ENCODE peak calls at places on chromosomes 16 and 17, in seven cellular contexts. One of them, this sample, is unnamed.
A peak's percentile ranks its signal among the peaks of the same experiment; 100 is the strongest.

GRCh38 chr17:57431415-57431814 is 175.1 kb downstream of the MSI2 start:
- DNase-seq in GM12892: no peak
- DNase-seq in heart left ventricle: no peak
- DNase-seq in tibial nerve: no peak
- DNase-seq in right lobe of liver: no peak
- DNase-seq in Peyer's patch: no peak
- DNase-seq in lower leg skin: no peak
- DNase-seq in this sample: no peak

GRCh38 chr17:81075307-81075706 is 40.4 kb downstream of the BAIAP2 start:
- DNase-seq in GM12892: no peak
- DNase-seq in heart left ventricle: no peak
- DNase-seq in tibial nerve: no peak
- DNase-seq in right lobe of liver: no peak
- DNase-seq in Peyer's patch: no peak
- DNase-seq in lower leg skin: no peak
- DNase-seq in this sample: no peak

GRCh38 chr16:5349661-5350060 is 252.1 kb upstream of the EEF2KMT start:
- DNase-seq in GM12892: no peak
- DNase-seq in heart left ventricle: no peak
- DNase-seq in tibial nerve: no peak
- DNase-seq in right lobe of liver: no peak
- DNase-seq in Peyer's patch: no peak
- DNase-seq in lower leg skin: no peak
- DNase-seq in this sample: no peak

GRCh38 chr16:5025171-5025632 is 8.5 kb downstream of the NAGPA start:
- DNase-seq in GM12892: no peak
- DNase-seq in heart left ventricle: no peak
- DNase-seq in tibial nerve: peak; percentile 18
- DNase-seq in right lobe of liver: no peak
- DNase-seq in Peyer's patch: peak; percentile 56
- DNase-seq in lower leg skin: no peak
- DNase-seq in this sample: no peak

GRCh38 chr17:12231027-12231682 is 210.5 kb downstream of the MAP2K4 start:
- DNase-seq in GM12892: no peak
- DNase-seq in heart left ventricle: no peak
- DNase-seq in tibial nerve: no peak
- DNase-seq in right lobe of liver: no peak
- DNase-seq in Peyer's patch: no peak
- DNase-seq in lower leg skin: no peak
- DNase-seq in this sample: no peak

GRCh38 chr16:424033-424622 is 1.3 kb upstream of the RAB11FIP3 start:
- DNase-seq in GM12892: no peak
- DNase-seq in heart left ventricle: no peak
- DNase-seq in tibial nerve: peak; percentile 88
- DNase-seq in right lobe of liver: peak; percentile 69
- DNase-seq in Peyer's patch: peak; percentile 69
- DNase-seq in lower leg skin: peak; percentile 89
- DNase-seq in this sample: no peak

GRCh38 chr17:55441544-55441943 is 19.9 kb upstream of the MMD start:
- DNase-seq in GM12892: no peak
- DNase-seq in heart left ventricle: no peak
- DNase-seq in tibial nerve: no peak
- DNase-seq in right lobe of liver: no peak
- DNase-seq in Peyer's patch: no peak
- DNase-seq in lower leg skin: no peak
- DNase-seq in this sample: no peak

GRCh38 chr16:52545544-52546262 is 1.2 kb downstream of the TOX3 start:
- DNase-seq in GM12892: no peak
- DNase-seq in heart left ventricle: no peak
- DNase-seq in tibial nerve: no peak
- DNase-seq in right lobe of liver: no peak
- DNase-seq in Peyer's patch: peak; percentile 52
- DNase-seq in lower leg skin: no peak
- DNase-seq in this sample: no peak

GRCh38 chr17:55320594-55321506 is 56.1 kb downstream of the HLF start:
- DNase-seq in GM12892: no peak
- DNase-seq in heart left ventricle: no peak
- DNase-seq in tibial nerve: no peak
- DNase-seq in right lobe of liver: no peak
- DNase-seq in Peyer's patch: no peak
- DNase-seq in lower leg skin: peak; percentile 44
- DNase-seq in this sample: no peak

GRCh38 chr17:64037180-64037579 is 16.7 kb upstream of the ICAM2 start:
- DNase-seq in GM12892: no peak
- DNase-seq in heart left ventricle: no peak
- DNase-seq in tibial nerve: no peak
- DNase-seq in right lobe of liver: peak; percentile 30
- DNase-seq in Peyer's patch: peak; percentile 33
- DNase-seq in lower leg skin: no peak
- DNase-seq in this sample: no peak

GRCh38 chr16:83967838-83968482 is at the start of gene NECAB2:
- DNase-seq in GM12892: peak; percentile 76
- DNase-seq in heart left ventricle: peak; percentile 75
- DNase-seq in tibial nerve: peak; percentile 23
- DNase-seq in right lobe of liver: no peak
- DNase-seq in Peyer's patch: no peak
- DNase-seq in lower leg skin: no peak
- DNase-seq in this sample: peak; percentile 88

GRCh38 chr17:17820046-17820445 is 16.7 kb downstream of the SREBF1 start:
- DNase-seq in GM12892: no peak
- DNase-seq in heart left ventricle: no peak
- DNase-seq in tibial nerve: no peak
- DNase-seq in right lobe of liver: no peak
- DNase-seq in Peyer's patch: no peak
- DNase-seq in lower leg skin: no peak
- DNase-seq in this sample: no peak

GRCh38 chr17:69246726-69247375 is 18.2 kb upstream of the ABCA10 start:
- DNase-seq in GM12892: no peak
- DNase-seq in heart left ventricle: no peak
- DNase-seq in tibial nerve: no peak
- DNase-seq in right lobe of liver: no peak
- DNase-seq in Peyer's patch: no peak
- DNase-seq in lower leg skin: no peak
- DNase-seq in this sample: no peak

GRCh38 chr17:82912571-82913089 is 72.8 kb upstream of the ZNF750 start:
- DNase-seq in GM12892: no peak
- DNase-seq in heart left ventricle: no peak
- DNase-seq in tibial nerve: no peak
- DNase-seq in right lobe of liver: no peak
- DNase-seq in Peyer's patch: no peak
- DNase-seq in lower leg skin: no peak
- DNase-seq in this sample: no peak

GRCh38 chr17:19331134-19331533 is 31.4 kb downstream of the B9D1 start:
- DNase-seq in GM12892: no peak
- DNase-seq in heart left ventricle: no peak
- DNase-seq in tibial nerve: no peak
- DNase-seq in right lobe of liver: no peak
- DNase-seq in Peyer's patch: no peak
- DNase-seq in lower leg skin: no peak
- DNase-seq in this sample: no peak

GRCh38 chr17:50274142-50274944 is at the start of gene TMEM92:
- DNase-seq in GM12892: peak; percentile 6
- DNase-seq in heart left ventricle: no peak
- DNase-seq in tibial nerve: no peak
- DNase-seq in right lobe of liver: peak; percentile 76
- DNase-seq in Peyer's patch: peak; percentile 85
- DNase-seq in lower leg skin: no peak
- DNase-seq in this sample: peak; percentile 75

GRCh38 chr17:71402661-71403141 is 718.1 kb upstream of the SOX9 start:
- DNase-seq in GM12892: no peak
- DNase-seq in heart left ventricle: no peak
- DNase-seq in tibial nerve: no peak
- DNase-seq in right lobe of liver: no peak
- DNase-seq in Peyer's patch: peak; percentile 67
- DNase-seq in lower leg skin: peak; percentile 41
- DNase-seq in this sample: no peak

GRCh38 chr16:86946396-86946795 is 368.0 kb downstream of the FOXL1 start:
- DNase-seq in GM12892: no peak
- DNase-seq in heart left ventricle: no peak
- DNase-seq in tibial nerve: no peak
- DNase-seq in right lobe of liver: no peak
- DNase-seq in Peyer's patch: no peak
- DNase-seq in lower leg skin: no peak
- DNase-seq in this sample: no peak

DNA sequence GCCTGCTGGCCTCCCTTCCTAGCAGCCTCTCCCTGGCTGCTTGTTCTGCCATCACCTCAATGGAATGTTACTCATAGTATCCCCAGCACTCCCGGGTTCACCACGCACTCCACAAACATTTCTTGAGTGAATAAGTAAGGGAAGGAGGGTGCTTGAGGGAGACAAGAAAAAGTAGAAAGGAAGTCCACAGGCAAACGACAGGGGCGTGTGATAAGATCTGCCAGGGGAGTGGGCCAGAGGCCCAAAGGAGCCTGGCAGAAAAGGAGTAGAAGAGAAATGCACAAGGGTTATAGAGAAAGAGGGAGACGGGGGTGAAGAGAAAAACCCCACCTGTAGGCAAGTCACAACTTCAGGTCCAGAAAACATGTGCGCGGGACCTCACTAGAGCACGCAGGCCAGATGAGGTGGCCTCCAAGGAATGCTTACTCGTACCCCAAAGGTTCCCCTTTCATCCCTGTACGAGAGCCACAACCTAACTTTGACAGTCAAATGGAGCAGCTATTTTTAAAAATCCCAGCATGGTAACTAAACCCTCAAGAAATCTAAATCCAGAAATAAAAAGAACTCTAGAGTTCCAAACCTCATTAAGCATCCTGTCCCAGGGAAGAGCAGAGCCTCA is 6.6 kb downstream of the ZDHHC7 start:
- DNase-seq in GM12892: no peak
- DNase-seq in heart left ventricle: no peak
- DNase-seq in tibial nerve: no peak
- DNase-seq in right lobe of liver: no peak
- DNase-seq in Peyer's patch: no peak
- DNase-seq in lower leg skin: no peak
- DNase-seq in this sample: no peak
- TF ChIP-seq POLR2A in GM12892: no peak
- TF ChIP-seq POLR2A in heart left ventricle: no peak
- TF ChIP-seq POLR2A in tibial nerve: no peak
- TF ChIP-seq POLR2A in right lobe of liver: no peak
- TF ChIP-seq POLR2A in Peyer's patch: no peak
- TF ChIP-seq POLR2A in lower leg skin: no peak
- TF ChIP-seq POLR2A in this sample: no peak

GRCh38 chr17:75262112-75262606 is 480 bp downstream of the MRPS7 start:
- DNase-seq in GM12892: no peak
- DNase-seq in heart left ventricle: no peak
- DNase-seq in tibial nerve: no peak
- DNase-seq in right lobe of liver: no peak
- DNase-seq in Peyer's patch: no peak
- DNase-seq in lower leg skin: no peak
- DNase-seq in this sample: peak; percentile 81

GRCh38 chr17:75260679-75261335 is 599 bp downstream of the GGA3 start:
- DNase-seq in GM12892: no peak
- DNase-seq in heart left ventricle: no peak
- DNase-seq in tibial nerve: no peak
- DNase-seq in right lobe of liver: no peak
- DNase-seq in Peyer's patch: no peak
- DNase-seq in lower leg skin: no peak
- DNase-seq in this sample: no peak

GRCh38 chr17:75265614-75266314 is 4.1 kb downstream of the MRPS7 start:
- DNase-seq in GM12892: no peak
- DNase-seq in heart left ventricle: no peak
- DNase-seq in tibial nerve: no peak
- DNase-seq in right lobe of liver: no peak
- DNase-seq in Peyer's patch: no peak
- DNase-seq in lower leg skin: no peak
- DNase-seq in this sample: peak; percentile 78

GRCh38 chr17:75263051-75263450 is 1.4 kb downstream of the MRPS7 start:
- DNase-seq in GM12892: no peak
- DNase-seq in heart left ventricle: no peak
- DNase-seq in tibial nerve: no peak
- DNase-seq in right lobe of liver: no peak
- DNase-seq in Peyer's patch: no peak
- DNase-seq in lower leg skin: no peak
- DNase-seq in this sample: peak; percentile 24

GRCh38 chr17:75261336-75262111 is at the start of the genes GGA3 and MRPS7:
- DNase-seq in GM12892: peak; percentile 94
- DNase-seq in heart left ventricle: peak; percentile 98
- DNase-seq in tibial nerve: peak; percentile 95
- DNase-seq in right lobe of liver: peak; percentile 96
- DNase-seq in Peyer's patch: peak; percentile 98
- DNase-seq in lower leg skin: peak; percentile 94
- DNase-seq in this sample: peak; percentile 99
- TF ChIP-seq POLR2A in GM12892: peak; percentile 86
- TF ChIP-seq POLR2A in heart left ventricle: peak; percentile 81
- TF ChIP-seq POLR2A in tibial nerve: peak; percentile 29
- TF ChIP-seq POLR2A in right lobe of liver: peak; percentile 70
- TF ChIP-seq POLR2A in Peyer's patch: peak; percentile 77
- TF ChIP-seq POLR2A in lower leg skin: peak; percentile 36
- TF ChIP-seq POLR2A in this sample: no peak

GRCh38 chr17:1733047-1733357 is 8.5 kb downstream of the WDR81 start:
- DNase-seq in GM12892: no peak
- DNase-seq in heart left ventricle: no peak
- DNase-seq in tibial nerve: no peak
- DNase-seq in right lobe of liver: no peak
- DNase-seq in Peyer's patch: no peak
- DNase-seq in lower leg skin: no peak
- DNase-seq in this sample: no peak
- TF ChIP-seq POLR2A in GM12892: no peak
- TF ChIP-seq POLR2A in heart left ventricle: no peak
- TF ChIP-seq POLR2A in tibial nerve: no peak
- TF ChIP-seq POLR2A in right lobe of liver: no peak
- TF ChIP-seq POLR2A in Peyer's patch: no peak
- TF ChIP-seq POLR2A in lower leg skin: no peak
- TF ChIP-seq POLR2A in this sample: no peak

DNA sequence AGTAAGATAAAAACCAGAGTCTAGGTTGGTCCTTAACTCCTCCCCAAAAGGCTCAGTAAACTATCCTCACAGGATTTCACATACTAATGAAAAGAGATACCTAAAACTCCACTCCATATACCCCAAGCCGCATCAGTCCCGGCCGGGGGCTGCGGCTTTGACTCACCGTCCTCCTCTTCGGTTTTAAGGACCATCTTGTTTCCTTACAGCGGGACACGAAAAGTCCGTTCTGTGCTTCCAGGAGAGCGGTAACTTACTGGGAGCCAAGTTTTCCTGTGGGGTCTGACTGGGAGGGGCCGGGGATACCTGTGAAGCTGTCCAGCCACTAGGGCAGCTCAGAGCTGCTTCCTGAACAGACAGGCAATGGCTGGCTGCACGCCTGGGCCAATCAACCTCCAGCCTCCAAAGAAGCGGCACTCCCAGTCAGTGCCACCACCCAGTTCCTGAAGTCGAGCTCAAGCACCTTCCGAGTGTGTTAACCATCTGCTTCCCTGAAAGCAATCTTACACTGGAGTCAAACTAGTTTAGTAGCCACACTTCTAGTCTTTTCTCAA is 45.5 kb downstream of the CYTH1 start:
- DNase-seq in GM12892: no peak
- DNase-seq in heart left ventricle: peak; percentile 87
- DNase-seq in tibial nerve: peak; percentile 60
- DNase-seq in right lobe of liver: no peak
- DNase-seq in Peyer's patch: peak; percentile 95
- DNase-seq in lower leg skin: peak; percentile 86
- DNase-seq in this sample: peak; percentile 94
- TF ChIP-seq POLR2A in GM12892: peak; percentile 68
- TF ChIP-seq POLR2A in heart left ventricle: peak; percentile 42
- TF ChIP-seq POLR2A in tibial nerve: no peak
- TF ChIP-seq POLR2A in right lobe of liver: no peak
- TF ChIP-seq POLR2A in Peyer's patch: peak; percentile 91
- TF ChIP-seq POLR2A in lower leg skin: no peak
- TF ChIP-seq POLR2A in this sample: no peak